ENCODE peak calls at places on chromosomes 1 and 21, in six cellular contexts. P is psoas muscle, K is astrocyte, N is fibroblast of lung, U is ovary, W is right lobe of liver. R is an unnamed sample.

GRCh38 chr1:6800728-6801127 is 15.5 kb downstream of the CAMTA1 start:
- DNase-seq in U (no peak), W (no peak), K (peak; percentile 46), P (no peak), N (peak; percentile 74), R (no peak)

GRCh38 chr1:198167436-198167934 is 10.7 kb downstream of the NEK7 start:
- DNase-seq in U (no peak), K (peak; percentile 65), P (no peak), N (no peak), W (no peak), R (peak; percentile 50)

GRCh38 chr1:147545133-147545532 is 3.8 kb downstream of the BCL9 start:
- DNase-seq in K (peak; percentile 97), W (no peak), P (peak; percentile 67), N (peak; percentile 23), U (no peak), R (peak; percentile 84)

GRCh38 chr1:43536196-43536863 is 5.6 kb downstream of the PTPRF start:
- DNase-seq in K (no peak), P (no peak), W (no peak), N (no peak), U (no peak), R (peak; percentile 44)

GRCh38 chr21:36063375-36064084 is 3.2 kb upstream of the SETD4 start:
- DNase-seq in N (no peak), W (peak; percentile 81), K (no peak), P (no peak), U (no peak), R (no peak)

GRCh38 chr1:205444931-205445652 is 10.8 kb downstream of the BLACAT1 start:
- DNase-seq in N (no peak), W (no peak), P (peak; percentile 74), K (peak; percentile 25), U (peak; percentile 52), R (peak; percentile 50)

GRCh38 chr1:172268237-172268636 is 152.2 kb upstream of the C1orf105 start:
- DNase-seq in K (no peak), W (no peak), U (no peak), N (no peak), P (no peak), R (no peak)

GRCh38 chr1:24384251-24385090 is 29.1 kb downstream of the STPG1 start:
- DNase-seq in K (peak; percentile 73), N (peak; percentile 84), U (no peak), W (peak; percentile 45), P (no peak), R (peak; percentile 55)

GRCh38 chr1:193368302-193368701 is 181.9 kb upstream of the B3GALT2 start:
- DNase-seq in W (no peak), K (peak; percentile 20), U (no peak), P (no peak), N (no peak), R (no peak)

GRCh38 chr1:223421025-223421424 is 27.8 kb downstream of the CCDC185 start:
- DNase-seq in P (no peak), N (no peak), U (no peak), W (peak; percentile 55), K (no peak), R (no peak)

GRCh38 chr21:42258150-42258884 is 39.4 kb downstream of the ABCG1 start:
- DNase-seq in W (peak; percentile 72), N (peak; percentile 49), P (peak; percentile 86), U (peak; percentile 28), K (no peak), R (peak; percentile 18)

GRCh38 chr1:53685272-53686051 is 53.5 kb downstream of the GLIS1 start:
- DNase-seq in N (peak; percentile 22), U (no peak), K (peak; percentile 42), W (no peak), P (no peak), R (peak; percentile 11)

GRCh38 chr1:43554444-43554992 is 23.8 kb downstream of the PTPRF start:
- DNase-seq in U (no peak), K (peak; percentile 38), P (no peak), N (peak; percentile 57), W (no peak), R (peak; percentile 32)

GRCh38 chr21:39385299-39386145 is 36.6 kb upstream of the HMGN1 start:
- DNase-seq in W (peak; percentile 91), N (peak; percentile 82), P (peak; percentile 93), U (peak; percentile 82), K (peak; percentile 63), R (no peak)

GRCh38 chr1:29368936-29369932 is 132.9 kb downstream of the PTPRU start:
- DNase-seq in K (no peak), W (peak; percentile 24), U (no peak), N (no peak), P (no peak), R (no peak)
- TF ChIP-seq CTCF in K (no peak), W (no peak), U (no peak), N (no peak), P (no peak), R (no peak)

GRCh38 chr1:201511396-201511795 is 4.5 kb upstream of the CSRP1 start:
- DNase-seq in N (no peak), U (no peak), K (no peak), W (no peak), P (no peak), R (no peak)
- H3K27ac ChIP-seq in N (no peak overlapping the region), U (no peak overlapping the region), K (no peak overlapping the region), W (peak overlapping the region; percentile 60), P (peak overlapping the region; percentile 60), R (no peak overlapping the region)

DNA sequence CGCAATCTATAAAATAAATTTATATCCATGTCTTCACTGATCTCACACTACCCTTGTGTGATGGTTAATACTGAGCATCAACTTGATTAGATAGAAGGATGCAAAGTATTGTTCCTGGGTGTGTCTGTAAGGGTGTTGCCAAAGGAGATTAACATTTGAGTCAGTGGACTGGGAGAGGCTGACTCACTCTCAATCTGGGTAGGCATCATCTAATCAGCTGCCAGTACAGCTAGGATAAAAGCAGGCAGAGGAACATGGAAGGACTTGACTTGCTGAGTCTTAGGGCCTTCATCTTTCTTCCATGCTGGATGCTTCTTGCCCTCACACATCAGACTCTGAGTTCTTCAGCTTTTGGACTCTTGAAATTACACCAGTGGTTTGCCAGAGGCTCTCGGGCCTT is 615.4 kb downstream of the AGBL4 start:
- DNase-seq in U (no peak), P (no peak), K (no peak), W (no peak), N (no peak), R (no peak)
- TF ChIP-seq CTCF in U (no peak), P (no peak), K (no peak), W (no peak), N (no peak), R (no peak)

GRCh38 chr1:164773146-164773545 is 214.2 kb downstream of the PBX1 start:
- DNase-seq in P (no peak), W (no peak), U (no peak), N (no peak), K (no peak), R (no peak)
- H3K27ac ChIP-seq in P (peak overlapping the region; percentile 89), W (no peak overlapping the region), U (no peak overlapping the region), N (peak overlapping the region; percentile 66), K (peak overlapping the region; percentile 91), R (peak overlapping the region; percentile 4)

GRCh38 chr1:228799929-228800328 is 64.7 kb downstream of the RHOU start:
- DNase-seq in P (no peak), N (no peak), W (no peak), K (no peak), U (no peak), R (no peak)
- TF ChIP-seq CTCF in P (no peak), N (no peak), W (no peak), K (no peak), U (no peak), R (no peak)

GRCh38 chr1:21640653-21641052 is 28.5 kb downstream of the RAP1GAP start:
- DNase-seq in K (no peak), P (no peak), N (no peak), W (peak; percentile 34), U (no peak), R (no peak)

GRCh38 chr1:21637514-21637913 is 31.6 kb downstream of the RAP1GAP start:
- DNase-seq in N (no peak), K (no peak), U (no peak), W (no peak), P (no peak), R (no peak)

GRCh38 chr1:21639594-21640041 is 29.5 kb downstream of the RAP1GAP start:
- DNase-seq in N (no peak), U (no peak), W (peak; percentile 39), P (no peak), K (no peak), R (no peak)

GRCh38 chr1:21641076-21641475 is 28.1 kb downstream of the RAP1GAP start:
- DNase-seq in K (no peak), N (no peak), W (no peak), U (no peak), P (no peak), R (no peak)

DNA sequence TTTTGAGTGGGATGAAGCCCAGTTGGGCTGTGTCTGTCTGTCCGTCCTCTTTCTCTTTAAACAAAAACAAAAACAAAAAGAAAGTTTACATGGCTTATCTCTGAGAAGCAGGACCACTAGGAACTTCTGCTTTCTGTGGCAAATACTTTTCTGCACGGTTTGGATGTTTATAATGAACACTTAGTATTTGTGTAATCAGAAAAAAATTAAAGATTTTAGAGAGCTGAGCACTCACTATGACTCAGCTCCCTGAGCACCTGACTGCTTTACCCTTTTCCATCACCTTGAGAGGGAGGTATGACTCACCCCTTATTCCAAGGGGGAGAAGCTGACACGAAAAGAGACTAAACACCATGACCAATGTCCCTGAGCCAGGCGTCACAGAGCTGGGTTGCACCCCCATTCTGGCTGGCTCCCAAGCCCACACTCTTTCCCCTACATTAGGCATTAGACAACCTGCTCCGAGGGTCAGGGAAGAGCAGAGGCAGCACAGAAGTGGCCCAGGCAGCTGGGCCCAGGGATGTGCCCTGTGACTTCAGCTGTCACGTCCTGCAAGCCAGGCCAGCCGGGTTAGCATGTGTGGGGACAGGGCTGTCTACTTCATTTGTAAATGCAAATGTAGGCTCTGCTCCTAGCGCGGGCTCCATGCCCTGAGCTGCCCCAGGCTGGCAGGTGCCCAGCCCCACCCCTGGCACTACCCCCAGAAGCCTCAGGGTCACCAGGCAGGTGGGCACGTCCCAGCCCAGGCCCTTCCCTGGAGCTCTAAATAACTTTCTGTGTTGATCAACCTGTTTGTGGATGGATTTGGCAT is 30.4 kb downstream of the RAP1GAP start:
- DNase-seq in N (peak; percentile 17), K (peak; percentile 67), W (peak; percentile 53), U (no peak), P (no peak), R (peak; percentile 82)
- H3K27ac ChIP-seq in N (no peak overlapping the region), K (no peak overlapping the region), W (no peak overlapping the region), U (no peak overlapping the region), P (no peak overlapping the region), R (no peak overlapping the region)

R was measured in foreskin keratinocyte.